ENCODE peak calls at places on chromosomes 5 and 9, in four cellular contexts. One of them, this sample, is unnamed.

GRCh38 chr9:30058463-30058862 is 2326.0 kb upstream of the ACO1 start:
- DNase-seq in cardiac fibroblast: no peak
- DNase-seq in transverse colon: no peak
- DNase-seq in left ventricle myocardium inferior: no peak
- DNase-seq in this sample: no peak

GRCh38 chr5:125209650-125210049 is 463.2 kb upstream of the ZNF608 start:
- DNase-seq in left ventricle myocardium inferior: no peak
- DNase-seq in transverse colon: no peak
- DNase-seq in cardiac fibroblast: no peak
- DNase-seq in this sample: no peak

GRCh38 chr9:98944130-98945074 is 695 bp downstream of the COL15A1 start:
- DNase-seq in transverse colon: no peak
- DNase-seq in left ventricle myocardium inferior: peak; percentile 36
- DNase-seq in cardiac fibroblast: peak; percentile 22
- DNase-seq in this sample: no peak

GRCh38 chr5:168826292-168826725 is 247.1 kb upstream of the PANK3 start:
- DNase-seq in cardiac fibroblast: no peak
- DNase-seq in transverse colon: no peak
- DNase-seq in left ventricle myocardium inferior: no peak
- DNase-seq in this sample: no peak

GRCh38 chr9:90037136-90037797 is 432.5 kb downstream of the GADD45G start:
- DNase-seq in transverse colon: no peak
- DNase-seq in left ventricle myocardium inferior: no peak
- DNase-seq in cardiac fibroblast: no peak
- DNase-seq in this sample: no peak

GRCh38 chr5:132853323-132853722 is 12.9 kb downstream of the GDF9 start:
- DNase-seq in cardiac fibroblast: no peak
- DNase-seq in left ventricle myocardium inferior: no peak
- DNase-seq in transverse colon: no peak
- DNase-seq in this sample: no peak

GRCh38 chr5:77643654-77644404 is 5.3 kb upstream of the OTP start:
- DNase-seq in transverse colon: no peak
- DNase-seq in left ventricle myocardium inferior: no peak
- DNase-seq in cardiac fibroblast: no peak
- DNase-seq in this sample: no peak

GRCh38 chr5:67966712-67967111 is 248.8 kb upstream of the PIK3R1 start:
- DNase-seq in transverse colon: no peak
- DNase-seq in left ventricle myocardium inferior: no peak
- DNase-seq in cardiac fibroblast: no peak
- DNase-seq in this sample: no peak

GRCh38 chr5:173010021-173010420 is 26.4 kb downstream of the ATP6V0E1 start:
- DNase-seq in cardiac fibroblast: no peak
- DNase-seq in left ventricle myocardium inferior: no peak
- DNase-seq in transverse colon: no peak
- DNase-seq in this sample: no peak

GRCh38 chr5:128143911-128144310 is 60.3 kb downstream of the SLC12A2 start:
- DNase-seq in transverse colon: no peak
- DNase-seq in cardiac fibroblast: no peak
- DNase-seq in left ventricle myocardium inferior: no peak
- DNase-seq in this sample: no peak

GRCh38 chr9:111037744-111038335 is 430 bp downstream of the LPAR1 start:
- DNase-seq in left ventricle myocardium inferior: peak; percentile 21
- DNase-seq in cardiac fibroblast: peak; percentile 28
- DNase-seq in transverse colon: peak; percentile 42
- DNase-seq in this sample: no peak

GRCh38 chr9:111036068-111036789 is 2.0 kb downstream of the LPAR1 start:
- DNase-seq in cardiac fibroblast: peak; percentile 69
- DNase-seq in transverse colon: peak; percentile 76
- DNase-seq in left ventricle myocardium inferior: peak; percentile 66
- DNase-seq in this sample: no peak

GRCh38 chr9:111034146-111034545 is 4.1 kb downstream of the LPAR1 start:
- DNase-seq in left ventricle myocardium inferior: no peak
- DNase-seq in cardiac fibroblast: no peak
- DNase-seq in transverse colon: no peak
- DNase-seq in this sample: no peak

GRCh38 chr9:111036946-111037743 is 1.1 kb downstream of the LPAR1 start:
- DNase-seq in cardiac fibroblast: peak; percentile 61
- DNase-seq in left ventricle myocardium inferior: no peak
- DNase-seq in transverse colon: no peak
- DNase-seq in this sample: no peak

DNA sequence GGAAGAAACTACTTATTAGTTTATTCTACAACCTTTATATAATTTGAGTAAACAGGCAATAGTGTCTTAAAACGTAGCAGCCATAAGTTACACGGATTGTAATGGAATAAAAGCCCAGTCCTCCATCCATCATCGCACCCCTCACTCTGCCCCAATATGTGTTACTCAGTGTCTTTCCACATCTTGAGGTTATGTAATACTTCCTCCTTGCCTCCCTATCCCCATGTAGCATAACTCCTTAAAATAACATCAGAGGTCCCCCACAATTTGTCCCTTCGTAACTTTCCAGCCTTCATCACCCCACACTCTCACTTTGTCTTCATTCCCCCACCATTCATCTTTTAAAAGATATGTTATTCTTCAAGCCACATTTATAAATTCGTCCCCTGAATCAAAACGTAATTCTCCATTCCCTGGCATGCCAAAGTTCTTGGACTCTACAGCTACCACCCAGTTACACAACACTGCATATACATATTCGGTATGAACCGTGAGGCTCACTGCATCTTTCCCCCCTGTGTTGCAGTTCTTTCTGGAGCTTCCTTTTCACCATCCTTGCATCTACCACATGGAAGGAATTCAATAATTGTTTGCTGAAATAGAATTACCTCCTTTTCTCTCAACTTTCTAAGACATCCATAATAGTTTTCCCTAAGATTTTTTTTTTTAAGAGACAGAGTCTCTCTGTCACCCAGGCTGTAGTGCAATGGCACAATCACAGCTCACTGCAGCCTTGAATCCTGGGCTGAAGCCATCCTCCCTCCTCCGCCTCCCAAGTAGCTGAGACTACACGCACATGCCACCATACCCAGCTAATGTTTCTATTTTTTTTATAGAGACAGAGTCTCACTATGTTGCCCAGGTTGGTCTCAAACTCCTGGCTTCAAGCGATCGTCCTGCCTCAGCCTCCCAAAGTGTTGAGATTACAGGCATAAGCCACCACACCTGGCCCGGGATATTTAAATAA is 3.4 kb downstream of the LPAR1 start:
- DNase-seq in cardiac fibroblast: peak; percentile 34
- DNase-seq in left ventricle myocardium inferior: no peak
- DNase-seq in transverse colon: no peak
- DNase-seq in this sample: no peak
- H3K4me3 ChIP-seq in cardiac fibroblast: no peak overlapping the region
- H3K4me3 ChIP-seq in left ventricle myocardium inferior: peak overlapping the region; percentile 71
- H3K4me3 ChIP-seq in transverse colon: no peak overlapping the region
- H3K4me3 ChIP-seq in this sample: peak overlapping the region; percentile 73

GRCh38 chr9:6412572-6413364 is at the start of gene UHRF2:
- DNase-seq in transverse colon: peak; percentile 99
- DNase-seq in left ventricle myocardium inferior: peak; percentile 99
- DNase-seq in cardiac fibroblast: peak; percentile 99
- DNase-seq in this sample: peak; percentile 87
- TF ChIP-seq CTCF in transverse colon: no peak
- TF ChIP-seq CTCF in left ventricle myocardium inferior: no peak
- TF ChIP-seq CTCF in cardiac fibroblast: no peak
- TF ChIP-seq CTCF in this sample: no peak

GRCh38 chr5:120510098-120510634 is 46.1 kb downstream of the PRR16 start:
- DNase-seq in left ventricle myocardium inferior: no peak
- DNase-seq in cardiac fibroblast: no peak
- DNase-seq in transverse colon: no peak
- DNase-seq in this sample: no peak

GRCh38 chr5:120507197-120507596 is 43.1 kb downstream of the PRR16 start:
- DNase-seq in cardiac fibroblast: no peak
- DNase-seq in transverse colon: no peak
- DNase-seq in left ventricle myocardium inferior: no peak
- DNase-seq in this sample: no peak

GRCh38 chr5:120510994-120511686 is 47.0 kb downstream of the PRR16 start:
- DNase-seq in cardiac fibroblast: no peak
- DNase-seq in left ventricle myocardium inferior: no peak
- DNase-seq in transverse colon: no peak
- DNase-seq in this sample: no peak

GRCh38 chr5:120509056-120509455 is 45.0 kb downstream of the PRR16 start:
- DNase-seq in transverse colon: no peak
- DNase-seq in cardiac fibroblast: no peak
- DNase-seq in left ventricle myocardium inferior: no peak
- DNase-seq in this sample: peak; percentile 90

GRCh38 chr5:120507826-120508463 is 43.8 kb downstream of the PRR16 start:
- DNase-seq in cardiac fibroblast: no peak
- DNase-seq in transverse colon: no peak
- DNase-seq in left ventricle myocardium inferior: no peak
- DNase-seq in this sample: no peak
- H3K4me3 ChIP-seq in cardiac fibroblast: no peak overlapping the region
- H3K4me3 ChIP-seq in transverse colon: no peak overlapping the region
- H3K4me3 ChIP-seq in left ventricle myocardium inferior: no peak overlapping the region
- H3K4me3 ChIP-seq in this sample: no peak overlapping the region

GRCh38 chr5:151520294-151520693 is 70.8 kb downstream of the FAT2 start:
- DNase-seq in cardiac fibroblast: no peak
- DNase-seq in transverse colon: no peak
- DNase-seq in left ventricle myocardium inferior: no peak
- DNase-seq in this sample: no peak
- TF ChIP-seq CTCF in cardiac fibroblast: no peak
- TF ChIP-seq CTCF in transverse colon: no peak
- TF ChIP-seq CTCF in left ventricle myocardium inferior: peak; percentile 55
- TF ChIP-seq CTCF in this sample: no peak

GRCh38 chr5:138303365-138303764 is 28.2 kb downstream of the CDC25C start:
- DNase-seq in cardiac fibroblast: peak; percentile 33
- DNase-seq in left ventricle myocardium inferior: no peak
- DNase-seq in transverse colon: no peak
- DNase-seq in this sample: peak; percentile 22
- H3K4me3 ChIP-seq in cardiac fibroblast: no peak overlapping the region
- H3K4me3 ChIP-seq in left ventricle myocardium inferior: no peak overlapping the region
- H3K4me3 ChIP-seq in transverse colon: no peak overlapping the region
- H3K4me3 ChIP-seq in this sample: no peak overlapping the region

DNA sequence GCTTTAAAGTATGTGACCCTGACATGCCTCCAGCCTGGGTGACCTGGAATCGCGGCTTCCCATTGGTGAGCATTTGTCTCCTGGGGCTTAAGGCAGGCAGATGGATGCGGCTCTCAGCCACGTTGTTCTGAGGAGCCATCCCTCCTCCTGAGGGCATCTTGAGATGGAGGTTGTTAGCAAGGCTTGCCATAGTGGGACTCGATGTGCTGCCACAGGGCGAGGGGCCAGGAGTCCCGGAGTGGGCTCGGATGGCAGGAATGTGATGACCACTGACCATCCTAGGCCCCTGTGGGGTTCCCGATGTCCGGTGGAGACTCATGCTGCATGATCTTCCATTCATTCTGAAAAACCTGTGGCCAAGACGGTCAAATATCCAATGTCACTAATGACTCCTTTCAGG is 13.8 kb downstream of the GLIS3 start:
- DNase-seq in cardiac fibroblast: no peak
- DNase-seq in left ventricle myocardium inferior: no peak
- DNase-seq in transverse colon: no peak
- DNase-seq in this sample: no peak
- TF ChIP-seq CTCF in cardiac fibroblast: no peak
- TF ChIP-seq CTCF in left ventricle myocardium inferior: no peak
- TF ChIP-seq CTCF in transverse colon: no peak
- TF ChIP-seq CTCF in this sample: no peak

GRCh38 chr9:129482521-129483466 is 138.1 kb downstream of the C9orf50 start:
- DNase-seq in transverse colon: peak; percentile 85
- DNase-seq in left ventricle myocardium inferior: peak; percentile 89
- DNase-seq in cardiac fibroblast: peak; percentile 87
- DNase-seq in this sample: no peak

GRCh38 chr9:129485140-129485758 is 135.7 kb downstream of the C9orf50 start:
- DNase-seq in transverse colon: no peak
- DNase-seq in cardiac fibroblast: no peak
- DNase-seq in left ventricle myocardium inferior: no peak
- DNase-seq in this sample: no peak

GRCh38 chr9:129486496-129487306 is 134.2 kb downstream of the C9orf50 start:
- DNase-seq in left ventricle myocardium inferior: peak; percentile 86
- DNase-seq in cardiac fibroblast: peak; percentile 74
- DNase-seq in transverse colon: no peak
- DNase-seq in this sample: no peak

GRCh38 chr9:129483467-129484324 is 137.2 kb downstream of the C9orf50 start:
- DNase-seq in cardiac fibroblast: peak; percentile 97
- DNase-seq in left ventricle myocardium inferior: peak; percentile 90
- DNase-seq in transverse colon: peak; percentile 83
- DNase-seq in this sample: no peak

GRCh38 chr9:129484325-129485000 is 136.4 kb downstream of the C9orf50 start:
- DNase-seq in cardiac fibroblast: no peak
- DNase-seq in transverse colon: no peak
- DNase-seq in left ventricle myocardium inferior: no peak
- DNase-seq in this sample: no peak
- H3K4me3 ChIP-seq in cardiac fibroblast: no peak overlapping the region
- H3K4me3 ChIP-seq in transverse colon: no peak overlapping the region
- H3K4me3 ChIP-seq in left ventricle myocardium inferior: peak overlapping the region; percentile 70
- H3K4me3 ChIP-seq in this sample: no peak overlapping the region

This sample was measured in HFF-Myc.